ENCODE peak calls at places on chromosomes 6 and 20, in five cellular contexts. J is fibroblast of lung, I is heart right ventricle, O is HL-60, K is left ventricle myocardium inferior. X is an unnamed sample.
A peak's percentile ranks its signal among the peaks of the same experiment; 100 is the strongest.

GRCh38 chr6:111423960-111424846 is 58.8 kb downstream of the REV3L start:
- DNase-seq in J (peak; percentile 62), K (peak; percentile 24), O (no peak), I (peak; percentile 38), X (peak; percentile 28)

GRCh38 chr6:30037182-30037788 is 23.8 kb upstream of the POLR1H start:
- DNase-seq in K (no peak), O (peak; percentile 21), I (no peak), J (peak; percentile 5), X (no peak)

GRCh38 chr6:12545837-12546658 is 170.5 kb upstream of the PHACTR1 start:
- DNase-seq in J (peak; percentile 94), O (no peak), K (no peak), I (no peak), X (no peak)

GRCh38 chr6:20845592-20845991 is 311.3 kb downstream of the CDKAL1 start:
- DNase-seq in O (no peak), J (peak; percentile 31), K (no peak), I (no peak), X (no peak)

GRCh38 chr6:69942485-69942884 is 76.1 kb downstream of the COL19A1 start:
- DNase-seq in I (no peak), J (no peak), O (no peak), K (no peak), X (no peak)

GRCh38 chr20:25250508-25250907 is 2.6 kb downstream of the PYGB start:
- DNase-seq in J (peak; percentile 45), I (no peak), K (no peak), O (no peak), X (no peak)

GRCh38 chr6:54481096-54481495 is 172.9 kb downstream of the TINAG start:
- DNase-seq in O (no peak), I (no peak), J (no peak), K (no peak), X (no peak)

GRCh38 chr20:41830702-41831101 is 212.5 kb upstream of the CHD6 start:
- DNase-seq in O (peak; percentile 25), J (no peak), I (no peak), K (no peak), X (no peak)

GRCh38 chr6:72683797-72684196 is 61.9 kb downstream of the KCNQ5 start:
- DNase-seq in O (no peak), J (no peak), K (no peak), I (no peak), X (no peak)

GRCh38 chr20:14902432-14903089 is 565.1 kb upstream of the FLRT3 start:
- DNase-seq in O (no peak), J (no peak), K (no peak), I (no peak), X (no peak)
- H3K4me3 ChIP-seq in O (no peak overlapping the region), J (no peak overlapping the region), K (no peak overlapping the region), I (no peak overlapping the region), X (no peak overlapping the region)

DNA sequence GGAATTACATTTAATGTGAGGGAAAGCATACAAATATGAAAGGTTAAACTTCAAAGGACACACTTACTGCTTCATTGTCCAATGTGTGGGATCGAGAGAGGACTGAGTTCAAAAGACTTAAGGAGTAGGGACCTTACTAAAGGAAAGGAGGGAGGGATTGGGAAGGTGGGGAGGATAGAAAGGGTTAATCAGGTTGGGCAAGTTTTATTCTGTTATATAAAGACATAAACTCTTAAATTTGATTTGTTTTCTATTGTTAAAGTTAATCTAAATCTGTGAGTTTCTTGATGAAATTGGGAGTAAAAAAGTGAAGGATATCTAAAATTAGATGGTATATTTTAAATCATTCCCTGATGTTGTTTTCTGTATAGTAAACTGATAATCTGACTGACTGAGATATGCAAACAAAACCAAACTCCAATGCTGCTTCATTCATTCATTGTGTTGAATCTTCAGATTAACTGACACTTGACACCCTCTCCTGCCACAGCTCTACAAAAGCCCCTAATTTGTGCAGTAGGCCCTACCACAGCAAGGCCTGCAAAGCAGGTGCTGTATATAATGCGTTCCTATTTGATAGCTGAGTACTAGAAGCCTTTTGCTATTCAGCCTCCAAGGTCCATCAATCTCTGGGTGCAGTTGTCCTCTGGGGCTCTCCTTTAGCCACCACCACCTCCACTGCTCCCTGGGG is 1.3 kb upstream of the UBE2J1 start:
- DNase-seq in O (no peak), I (no peak), J (no peak), K (no peak), X (no peak)
- H3K4me3 ChIP-seq in O (no peak overlapping the region), I (peak overlapping the region; percentile 75), J (no peak overlapping the region), K (peak overlapping the region; percentile 96), X (no peak overlapping the region)

DNA sequence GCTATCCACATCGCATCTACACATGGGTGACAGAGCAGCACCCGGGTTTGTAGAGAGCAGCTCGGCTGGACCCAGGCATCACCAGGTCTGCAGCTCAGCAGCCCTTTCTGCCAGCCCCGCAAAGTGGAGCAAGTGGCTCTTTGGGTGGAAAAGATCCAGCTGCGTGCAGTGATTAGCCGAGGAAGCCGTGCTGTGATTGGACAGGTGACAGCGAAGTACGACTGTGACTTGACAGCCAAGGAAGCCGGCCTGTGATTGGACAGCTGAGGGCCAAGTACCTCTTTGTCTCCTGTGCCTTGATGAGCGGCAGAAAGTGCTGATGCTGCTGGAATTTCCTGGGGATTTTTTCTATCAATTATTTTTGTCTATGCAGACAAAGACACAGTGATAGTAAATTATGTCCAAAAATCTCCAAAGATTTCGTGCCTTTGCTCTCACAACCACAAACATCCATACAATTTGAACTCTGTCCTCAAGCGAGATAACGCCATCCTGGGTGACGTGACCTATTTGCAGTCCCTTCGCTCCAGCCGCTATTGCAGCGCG is 62.3 kb upstream of the GPR31 start:
- DNase-seq in I (no peak), O (no peak), J (no peak), K (no peak), X (no peak)
- H3K4me3 ChIP-seq in I (no peak overlapping the region), O (no peak overlapping the region), J (no peak overlapping the region), K (no peak overlapping the region), X (no peak overlapping the region)

GRCh38 chr6:26307830-26308229 is 57.2 kb upstream of the BTN3A2 start:
- DNase-seq in I (no peak), J (no peak), K (no peak), O (no peak), X (no peak)

GRCh38 chr6:26306248-26306647 is 58.8 kb upstream of the BTN3A2 start:
- DNase-seq in J (no peak), K (no peak), O (no peak), I (no peak), X (no peak)

GRCh38 chr6:26302941-26303559 is 61.9 kb upstream of the BTN3A2 start:
- DNase-seq in J (no peak), O (no peak), K (no peak), I (no peak), X (no peak)

GRCh38 chr6:26304213-26305096 is 60.5 kb upstream of the BTN3A2 start:
- DNase-seq in O (peak; percentile 61), K (no peak), I (peak; percentile 37), J (peak; percentile 56), X (peak; percentile 53)

DNA sequence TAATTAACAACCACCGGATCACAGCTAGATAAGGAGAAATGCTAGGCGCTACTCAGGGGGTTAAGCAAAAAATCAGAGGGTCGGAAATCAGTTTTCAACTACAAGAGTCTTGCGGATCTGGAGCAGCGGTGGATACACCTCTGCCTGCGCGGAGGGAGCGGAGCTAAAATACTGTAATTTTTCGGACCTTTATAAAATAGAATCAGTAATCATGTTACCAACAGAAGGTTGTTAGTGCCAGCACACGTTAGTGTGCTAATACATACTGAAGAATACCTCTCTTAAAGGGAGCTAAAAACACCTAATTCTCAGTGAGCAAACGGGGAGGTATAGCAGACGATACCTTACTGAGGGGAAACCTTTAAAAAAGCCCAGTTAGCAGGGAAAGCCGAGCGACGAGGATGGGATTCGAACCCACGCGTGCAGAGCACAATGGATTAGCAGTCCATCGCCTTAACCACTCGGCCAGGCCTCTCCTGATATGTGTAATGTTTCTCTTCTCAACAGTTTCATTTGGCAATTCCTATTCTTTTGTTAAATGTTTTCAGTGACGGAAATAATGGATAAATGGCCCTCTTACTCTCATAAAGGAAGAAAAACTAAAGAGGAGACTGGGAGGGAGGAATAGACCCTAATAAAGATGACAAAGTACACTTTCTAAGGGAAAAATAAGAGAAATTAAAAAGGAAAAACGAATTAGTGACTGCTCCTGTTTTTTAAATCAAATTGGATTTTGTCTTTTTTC is 59.7 kb upstream of the BTN3A2 start:
- DNase-seq in J (peak; percentile 87), O (peak; percentile 66), I (peak; percentile 53), K (no peak), X (peak; percentile 72)
- H3K4me3 ChIP-seq in J (peak overlapping the region; percentile 53), O (peak overlapping the region; percentile 41), I (peak overlapping the region; percentile 52), K (peak overlapping the region; percentile 44), X (peak overlapping the region; percentile 53)

GRCh38 chr6:27542485-27542884 is 69.6 kb upstream of the ZNF184 start:
- DNase-seq in K (no peak), I (no peak), O (no peak), J (no peak), X (no peak)

GRCh38 chr6:27547157-27548075 is 74.5 kb upstream of the ZNF184 start:
- DNase-seq in I (no peak), K (no peak), O (peak; percentile 42), J (peak; percentile 62), X (peak; percentile 85)

GRCh38 chr6:27546522-27546921 is 73.6 kb upstream of the ZNF184 start:
- DNase-seq in O (no peak), K (no peak), J (no peak), I (no peak), X (no peak)

GRCh38 chr6:27545271-27546046 is 72.6 kb upstream of the ZNF184 start:
- DNase-seq in O (no peak), I (no peak), K (no peak), J (peak; percentile 82), X (peak; percentile 96)

GRCh38 chr6:27544612-27545260 is 71.8 kb upstream of the ZNF184 start:
- DNase-seq in I (no peak), J (no peak), K (no peak), O (no peak), X (no peak)
- H3K4me3 ChIP-seq in I (no peak overlapping the region), J (peak overlapping the region; percentile 55), K (peak overlapping the region; percentile 38), O (no peak overlapping the region), X (peak overlapping the region; percentile 50)

X was measured in MG63.